ENCODE peak calls at places on chromosome 4, in nine cellular contexts. T is activated T-cell treated with anti-CD3 and anti-CD28 coated beads, Interleukin-2, amount 50 U/mL, for 4 hours; M is colonic mucosa; I is astrocyte of the spinal cord; N is T-helper 9 cell; W is choroid plexus epithelial cell; U is H7; D is NCI-H1105; F is pons. B is an unnamed sample.

GRCh38 chr4:93199492-93199891 is 629.1 kb upstream of the ATOH1 start:
- DNase-seq in U (peak), T (no peak), D (peak), W (peak), N (no peak), F (peak), I (peak), M (no peak), B (peak)

GRCh38 chr4:4697584-4697983 is 155.7 kb upstream of the STX18 start:
- DNase-seq in F (no peak), I (no peak), W (no peak), U (no peak), M (no peak), D (no peak), T (no peak), N (no peak), B (no peak)

GRCh38 chr4:54806351-54806750 is 148.6 kb downstream of the KIT start:
- DNase-seq in T (no peak), D (no peak), I (no peak), U (no peak), N (no peak), M (no peak), W (no peak), F (no peak), B (no peak)

GRCh38 chr4:175776217-175776616 is 35.8 kb downstream of the GPM6A start:
- DNase-seq in M (no peak), U (no peak), T (no peak), I (peak), N (no peak), W (no peak), D (peak), F (peak), B (no peak)

GRCh38 chr4:86306816-86307215 is 53.0 kb downstream of the MAPK10 start:
- DNase-seq in I (peak), T (no peak), M (no peak), U (no peak), D (no peak), F (no peak), N (no peak), W (peak), B (no peak)

GRCh38 chr4:175929441-175929840 is 117.4 kb upstream of the GPM6A start:
- DNase-seq in F (no peak), I (no peak), M (no peak), D (no peak), T (no peak), W (no peak), U (no peak), N (no peak), B (no peak)

GRCh38 chr4:141560056-141560455 is 76.3 kb upstream of the IL15 start:
- DNase-seq in D (no peak), U (no peak), M (no peak), W (no peak), I (no peak), T (no peak), F (no peak), N (no peak), B (no peak)

GRCh38 chr4:1883583-1883982 is 12.4 kb downstream of the NSD2 start:
- DNase-seq in T (no peak), F (no peak), N (no peak), W (no peak), U (no peak), I (no peak), M (no peak), D (no peak), B (no peak)

GRCh38 chr4:23888421-23889319 is 1.2 kb downstream of the PPARGC1A start:
- DNase-seq in D (no peak), I (peak), M (peak), W (peak), N (no peak), F (peak), U (no peak), T (no peak), B (peak)

GRCh38 chr4:113555868-113556267 is 205.7 kb downstream of the CAMK2D start:
- DNase-seq in W (no peak), U (no peak), I (no peak), M (peak), D (no peak), N (no peak), T (no peak), F (peak), B (no peak)

GRCh38 chr4:21507439-21507838 is 441.1 kb downstream of the KCNIP4 start:
- DNase-seq in U (no peak), D (no peak), I (peak), T (no peak), N (no peak), F (peak), M (no peak), W (peak), B (peak)

GRCh38 chr4:4457803-4458550 is 71.1 kb downstream of the NSG1 start:
- DNase-seq in U (no peak), F (no peak), I (peak), M (no peak), D (no peak), N (no peak), T (no peak), W (peak), B (no peak)

GRCh38 chr4:106277140-106277680 is 38.8 kb downstream of the TBCK start:
- DNase-seq in F (no peak), I (peak), M (no peak), N (no peak), D (no peak), W (no peak), T (no peak), U (no peak), B (no peak)

GRCh38 chr4:152039085-152039484 is 278.3 kb upstream of the GATB start:
- DNase-seq in F (no peak), M (no peak), I (peak), T (no peak), U (no peak), W (peak), D (no peak), N (no peak), B (no peak)

GRCh38 chr4:37983951-37984350 is 23.8 kb downstream of the PTTG2 start:
- DNase-seq in U (no peak), M (no peak), D (no peak), T (no peak), W (no peak), N (no peak), F (no peak), I (no peak), B (no peak)

GRCh38 chr4:24470681-24471622 is 113.4 kb downstream of the DHX15 start:
- DNase-seq in U (peak), W (peak), T (peak), N (no peak), D (no peak), F (no peak), I (peak), M (peak), B (peak)

GRCh38 chr4:151485541-151486131 is 76.7 kb downstream of the FHIP1A start:
- DNase-seq in N (no peak), I (no peak), U (no peak), M (no peak), D (no peak), T (no peak), F (no peak), W (peak), B (no peak)

GRCh38 chr4:82429728-82430192 is 502 bp downstream of the HNRNPDL start:
- DNase-seq in W (peak), F (peak), U (no peak), I (no peak), T (no peak), N (no peak), D (no peak), M (peak), B (peak)

GRCh38 chr4:76806757-76807156 is 91.2 kb downstream of the SOWAHB start:
- DNase-seq in F (no peak), N (no peak), D (no peak), I (no peak), T (no peak), U (no peak), W (no peak), M (no peak), B (no peak)

GRCh38 chr4:140269369-140269768 is 104.1 kb upstream of the SCOC start:
- DNase-seq in N (no peak), U (no peak), W (no peak), T (no peak), I (no peak), F (no peak), M (no peak), D (no peak), B (no peak)

GRCh38 chr4:88457307-88458090 is 580 bp downstream of the HERC5 start:
- DNase-seq in F (no peak), N (peak), D (peak), T (peak), W (peak), I (peak), U (peak), M (peak), B (peak)

GRCh38 chr4:56130609-56131150 is 181.9 kb downstream of the CEP135 start:
- DNase-seq in W (peak), N (no peak), F (no peak), U (no peak), I (peak), D (no peak), T (no peak), M (no peak), B (no peak)

GRCh38 chr4:168183717-168184571 is 91.6 kb downstream of the ANXA10 start:
- DNase-seq in D (peak), W (peak), I (peak), M (no peak), U (peak), F (peak), N (no peak), T (no peak), B (peak)

GRCh38 chr4:3526456-3526855 is 5.8 kb downstream of the LRPAP1 start:
- DNase-seq in N (no peak), F (no peak), T (no peak), M (no peak), I (no peak), U (no peak), D (no peak), W (no peak), B (no peak)

GRCh38 chr4:173243321-173243720 is 74.7 kb downstream of the GALNT7 start:
- DNase-seq in N (no peak), M (no peak), D (no peak), T (no peak), F (no peak), W (peak), U (no peak), I (peak), B (no peak)

GRCh38 chr4:24794916-24795665 is at the start of gene SOD3:
- DNase-seq in I (peak), M (peak), N (no peak), F (peak), W (peak), U (peak), T (no peak), D (no peak), B (peak)

GRCh38 chr4:2699534-2699933 is 56.6 kb downstream of the TNIP2 start:
- DNase-seq in N (no peak), U (no peak), F (no peak), W (no peak), I (no peak), T (no peak), M (no peak), D (no peak), B (no peak)

GRCh38 chr4:41448935-41449334 is 89.0 kb upstream of the LIMCH1 start:
- DNase-seq in F (no peak), W (peak), M (peak), T (no peak), U (no peak), D (no peak), N (no peak), I (no peak), B (no peak)

GRCh38 chr4:167176723-167177367 is 57.4 kb downstream of the SPOCK3 start:
- DNase-seq in W (no peak), F (no peak), U (no peak), N (no peak), I (no peak), D (no peak), T (no peak), M (no peak), B (no peak)

GRCh38 chr4:7805533-7806079 is 134.1 kb downstream of the AFAP1 start:
- DNase-seq in M (no peak), F (no peak), T (no peak), W (peak), N (no peak), D (peak), U (no peak), I (peak), B (peak)

B was measured in neural progenitor cell.